ENCODE peak calls at places on chromosomes 1 and 21, in four cellular contexts. J, X, U and F are unnamed samples.
A peak's percentile ranks its signal among the peaks of the same experiment; 100 is the strongest.

GRCh38 chr1:46983416-46983815 is 40.1 kb upstream of the CYP4X1 start:
- DNase-seq in X (no peak), U (no peak), J (no peak), F (no peak)

GRCh38 chr1:223714849-223715709 is 2.7 kb downstream of the CAPN2 start:
- DNase-seq in U (no peak), J (no peak), X (peak; percentile 83), F (no peak)

GRCh38 chr1:220139966-220140365 is 46.0 kb downstream of the IARS2 start:
- DNase-seq in J (no peak), X (no peak), U (no peak), F (no peak)

GRCh38 chr1:109161836-109162606 is 48.1 kb downstream of the ELAPOR1 start:
- DNase-seq in U (peak; percentile 34), X (no peak), J (no peak), F (no peak)

GRCh38 chr1:93707956-93708355 is 26.3 kb upstream of the BCAR3 start:
- DNase-seq in J (no peak), U (no peak), X (no peak), F (no peak)

GRCh38 chr1:113140588-113141446 is 67.8 kb downstream of the LRIG2 start:
- DNase-seq in U (peak; percentile 40), J (peak; percentile 75), X (peak; percentile 82), F (no peak)

GRCh38 chr1:161972828-161973227 is 50.8 kb downstream of the OLFML2B start:
- DNase-seq in U (no peak), X (no peak), J (no peak), F (no peak)

GRCh38 chr1:155044812-155045690 is 6.1 kb upstream of the ADAM15 start:
- DNase-seq in U (peak; percentile 78), J (peak; percentile 91), X (peak; percentile 72), F (peak; percentile 82)

GRCh38 chr21:45380566-45380965 is 24.4 kb upstream of the COL18A1 start:
- DNase-seq in J (no peak), U (peak; percentile 7), X (no peak), F (no peak)

GRCh38 chr1:182699673-182700350 is 15.4 kb upstream of the RGS8 start:
- DNase-seq in X (no peak), U (no peak), J (no peak), F (no peak)

GRCh38 chr1:172837816-172838680 is 179.1 kb downstream of the FASLG start:
- DNase-seq in U (no peak), J (no peak), X (no peak), F (no peak)

GRCh38 chr1:2270260-2271100 is 42.4 kb downstream of the SKI start:
- DNase-seq in J (no peak), X (no peak), U (no peak), F (peak; percentile 53)

GRCh38 chr1:221437924-221438323 is 304.0 kb downstream of the DUSP10 start:
- DNase-seq in U (no peak), J (no peak), X (no peak), F (no peak)

GRCh38 chr1:39657923-39658485 is 13.9 kb downstream of the NT5C1A start:
- DNase-seq in X (peak; percentile 79), J (peak; percentile 80), U (peak; percentile 62), F (peak; percentile 73)

GRCh38 chr1:157868664-157869063 is 27.1 kb upstream of the CD5L start:
- DNase-seq in X (no peak), J (no peak), U (no peak), F (no peak)

GRCh38 chr21:44506279-44507255 is 33.4 kb downstream of the KRTAP10-1 start:
- DNase-seq in U (no peak), J (no peak), X (no peak), F (no peak)

GRCh38 chr1:53619811-53620619 is 118.9 kb downstream of the GLIS1 start:
- DNase-seq in U (no peak), X (no peak), J (no peak), F (no peak)

GRCh38 chr1:167166703-167167100 is 54.0 kb upstream of the POU2F1 start:
- DNase-seq in X (no peak), U (no peak), J (no peak), F (no peak)

GRCh38 chr1:18681423-18681835 is 50.8 kb downstream of the PAX7 start:
- DNase-seq in J (no peak), X (peak; percentile 79), U (no peak), F (no peak)

GRCh38 chr1:224874775-224875174 is 54.7 kb upstream of the DNAH14 start:
- DNase-seq in J (no peak), X (no peak), U (no peak), F (no peak)

GRCh38 chr1:73862343-73862742 is 335.6 kb downstream of the LRRIQ3 start:
- DNase-seq in U (no peak), X (no peak), J (no peak), F (no peak)

GRCh38 chr1:245378352-245379144 is 223.8 kb downstream of the KIF26B start:
- DNase-seq in U (no peak), X (no peak), J (no peak), F (no peak)

GRCh38 chr1:30732277-30732996 is 9.1 kb upstream of the MATN1 start:
- DNase-seq in X (peak; percentile 38), J (no peak), U (no peak), F (no peak)

GRCh38 chr1:65509912-65510680 is 89.6 kb downstream of the LEPR start:
- DNase-seq in X (no peak), U (no peak), J (no peak), F (no peak)

GRCh38 chr1:224435318-224435763 is 744 bp upstream of the WDR26 start:
- DNase-seq in X (peak; percentile 72), U (no peak), J (no peak), F (no peak)

GRCh38 chr1:20634594-20635084 is 1.4 kb downstream of the PINK1 start:
- DNase-seq in J (peak; percentile 64), U (no peak), X (no peak), F (peak; percentile 61)

GRCh38 chr1:118563969-118564951 is 379.2 kb upstream of the SPAG17 start:
- DNase-seq in X (no peak), J (no peak), U (no peak), F (no peak)

GRCh38 chr1:39130297-39130696 is 74.2 kb upstream of the MACF1 start:
- DNase-seq in X (no peak), U (no peak), J (no peak), F (no peak)

GRCh38 chr1:13809461-13810159 is 109.6 kb downstream of the PRDM2 start:
- DNase-seq in X (peak; percentile 49), J (no peak), U (no peak), F (no peak)

GRCh38 chr1:245558069-245558468 is 403.3 kb downstream of the KIF26B start:
- DNase-seq in X (no peak), J (no peak), U (no peak), F (no peak)

GRCh38 chr1:147748687-147749350 is 11.6 kb downstream of the GJA5 start:
- DNase-seq in X (no peak), U (peak; percentile 37), J (no peak), F (no peak)

GRCh38 chr21:24899138-24899537 is 708.1 kb downstream of the MRPL39 start:
- DNase-seq in U (no peak), X (no peak), J (no peak), F (no peak)

DNA sequence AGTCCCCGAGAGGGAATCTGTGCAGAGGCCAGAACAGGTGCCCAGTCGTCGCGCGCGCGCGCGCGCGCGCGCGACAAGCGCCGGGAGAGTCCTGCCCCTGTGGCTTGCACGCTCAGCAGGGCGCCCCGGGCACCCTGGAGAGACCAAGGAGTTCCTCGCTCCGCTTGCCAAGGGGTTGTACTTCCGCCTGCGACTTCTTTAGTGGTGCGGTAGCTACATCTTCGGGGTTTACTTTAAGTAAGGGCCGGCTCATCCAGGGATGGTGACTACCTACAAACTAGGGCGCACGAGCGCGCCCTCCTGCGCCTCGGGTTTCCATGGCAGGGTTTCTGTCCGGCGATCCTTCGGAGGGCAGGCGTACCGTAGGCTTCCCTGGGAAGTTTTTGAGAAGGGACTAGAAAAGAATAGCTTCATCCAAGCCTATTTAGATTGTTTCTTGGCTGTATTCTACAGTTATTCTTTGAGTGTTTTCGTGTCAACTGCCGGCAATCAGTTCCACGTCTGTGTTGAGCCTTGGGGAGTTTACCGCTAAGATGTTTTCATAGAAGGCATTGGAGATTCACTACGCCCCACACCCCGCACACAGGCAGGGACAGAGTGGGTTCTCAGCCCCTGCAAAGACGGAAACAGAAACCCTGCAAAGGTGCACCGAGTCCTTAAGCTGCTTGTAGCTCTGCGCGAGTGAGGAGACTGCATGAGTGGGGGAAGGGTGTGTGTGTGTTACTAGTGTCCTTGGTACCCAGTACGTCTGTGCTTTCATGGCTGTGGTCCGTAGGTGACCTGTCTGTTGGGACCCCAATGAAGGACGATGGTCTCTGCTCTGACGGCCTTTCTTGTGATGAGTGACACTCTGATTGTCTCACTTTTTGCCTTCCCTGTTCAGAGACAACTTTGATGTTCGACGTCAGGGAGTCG is 1.7 kb downstream of the LHX4 start:
- DNase-seq in U (no peak), J (no peak), X (no peak), F (no peak)
- TF ChIP-seq CTCF in U (no peak), J (no peak), X (no peak), F (no peak)

GRCh38 chr1:27149714-27150113 is 5.2 kb downstream of the SLC9A1 start:
- DNase-seq in X (no peak), U (no peak), J (no peak), F (no peak)
- H3K4me1 ChIP-seq in X (peaks cover 32% of the 10 kb centered on the region), U (peaks cover 93% of the 10 kb centered on the region), J (peaks cover 42% of the 10 kb centered on the region), F (peaks cover 45% of the 10 kb centered on the region)

GRCh38 chr1:203040518-203041275 is 14.4 kb downstream of the PPFIA4 start:
- DNase-seq in U (no peak), J (no peak), X (no peak), F (no peak)

GRCh38 chr1:203037509-203038190 is 11.4 kb downstream of the PPFIA4 start:
- DNase-seq in U (no peak), J (no peak), X (no peak), F (no peak)

GRCh38 chr1:203039609-203040517 is 13.6 kb downstream of the PPFIA4 start:
- DNase-seq in J (no peak), X (no peak), U (peak; percentile 18), F (no peak)

GRCh38 chr1:203038217-203038741 is 12.0 kb downstream of the PPFIA4 start:
- DNase-seq in X (no peak), U (peak; percentile 70), J (peak; percentile 20), F (no peak)

DNA sequence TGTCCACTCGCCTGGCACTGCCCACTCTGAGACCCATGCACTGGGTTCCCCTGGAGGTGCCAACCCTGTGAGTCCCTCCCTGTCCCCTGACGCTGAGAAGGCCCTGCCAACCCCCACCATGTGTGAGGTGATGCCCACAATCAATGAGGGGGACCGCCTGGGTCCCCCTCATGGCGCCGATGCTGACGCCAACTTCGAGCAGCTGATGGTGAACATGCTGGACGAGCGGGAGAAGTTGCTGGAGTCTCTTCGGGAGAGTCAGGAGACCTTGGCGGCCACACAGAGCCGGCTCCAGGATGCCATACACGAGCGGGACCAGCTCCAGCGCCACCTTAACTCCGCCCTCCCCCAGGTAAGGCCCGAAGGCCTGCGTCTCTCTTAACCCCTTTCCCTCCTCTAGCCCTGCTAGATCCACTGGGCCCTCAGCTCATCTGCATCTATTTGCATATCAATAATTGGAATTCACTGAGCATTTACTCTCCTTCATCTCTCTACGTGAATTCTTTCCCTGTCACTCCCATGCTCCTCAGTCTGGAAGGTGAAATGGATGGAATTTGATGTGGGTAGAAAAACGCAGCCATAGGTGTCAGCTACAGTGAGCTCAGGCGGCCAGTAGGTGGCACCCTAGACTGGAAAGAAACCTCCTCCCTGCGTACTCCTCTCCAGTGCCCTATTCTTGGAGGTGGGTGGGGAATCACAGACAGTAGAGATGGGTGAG is 12.8 kb downstream of the PPFIA4 start:
- DNase-seq in U (peak; percentile 72), X (peak; percentile 81), J (peak; percentile 76), F (peak; percentile 76)
- H3K4me3 ChIP-seq in U (peak overlapping the region; percentile 38), X (no peak overlapping the region), J (no peak overlapping the region), F (no peak overlapping the region)

DNA sequence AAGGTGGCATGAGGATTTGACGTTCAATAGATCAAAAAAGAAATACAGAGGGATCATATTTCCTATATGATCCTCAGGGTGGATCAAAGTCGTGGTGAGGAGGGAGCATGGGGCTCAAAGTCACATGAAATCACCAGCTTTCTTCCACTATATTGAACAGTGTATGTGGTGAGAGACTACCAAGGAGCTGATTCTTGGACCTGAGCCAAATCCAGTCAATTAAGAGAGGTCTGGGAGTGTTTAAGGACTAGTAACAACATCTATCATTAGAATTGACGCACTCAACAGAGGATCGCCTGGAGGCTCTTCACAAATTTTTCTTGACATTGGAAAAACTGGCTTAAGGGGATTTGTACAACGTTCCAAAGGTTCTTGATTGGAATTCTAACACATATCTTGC is 267.7 kb upstream of the PROX1 start:
- DNase-seq in J (no peak), U (no peak), X (no peak), F (no peak)
- TF ChIP-seq CTCF in J (no peak), U (no peak), X (no peak), F (no peak)